ENCODE peak calls at places on chromosomes 4 and X, in ten cellular contexts. D, M, V, X, H, R, B, T, Q and C are unnamed samples.

GRCh38 chrX:117633277-117633676 is 483.3 kb downstream of the KLHL13 start:
- DNase-seq in D (no peak), M (no peak), V (no peak), X (no peak), H (no peak), R (no peak), B (no peak), T (no peak), Q (no peak), C (no peak)

GRCh38 chrX:72307646-72308051 is 1.9 kb upstream of the CITED1 start:
- DNase-seq in D (no peak), M (no peak), V (no peak), X (no peak), H (no peak), R (no peak), B (no peak), T (no peak), Q (no peak), C (no peak)

GRCh38 chrX:18674417-18674787 is 2.5 kb upstream of the RS1 start:
- DNase-seq in D (no peak), M (no peak), V (peak; percentile 22), X (no peak), H (no peak), R (no peak), B (no peak), T (no peak), Q (no peak), C (no peak)

GRCh38 chr4:76690091-76690905 is 207.6 kb downstream of the SOWAHB start:
- DNase-seq in D (no peak), M (no peak), V (no peak), X (no peak), H (no peak), R (no peak), B (no peak), T (no peak), Q (no peak), C (no peak)

GRCh38 chrX:112738347-112739033 is 58.8 kb upstream of the LHFPL1 start:
- DNase-seq in D (no peak), M (no peak), V (no peak), X (no peak), H (no peak), R (no peak), B (no peak), T (no peak), Q (no peak), C (no peak)

GRCh38 chrX:155662297-155662696 is 49.5 kb upstream of the TMLHE start:
- DNase-seq in D (no peak), M (no peak), V (no peak), X (no peak), H (no peak), R (no peak), B (no peak), T (peak; percentile 9), Q (no peak), C (no peak)

GRCh38 chr4:6926681-6927478 is 17.3 kb downstream of the TBC1D14 start:
- DNase-seq in D (no peak), M (no peak), V (no peak), X (no peak), H (no peak), R (no peak), B (no peak), T (peak; percentile 66), Q (peak; percentile 63), C (no peak)

GRCh38 chrX:84924624-84925023 is 79.1 kb upstream of the APOOL start:
- DNase-seq in D (no peak), M (no peak), V (no peak), X (no peak), H (no peak), R (no peak), B (no peak), T (no peak), Q (no peak), C (no peak)